ENCODE peak calls at places on chromosome 21, in seven cellular contexts. One of them, this sample, is unnamed.

GRCh38 chr21:14486869-14487268 is 59.2 kb downstream of the SAMSN1 start:
- DNase-seq in activated T-helper 1 cell treated with anti-CD3 and anti-CD28 coated beads, Interleukin-2, amount 50 U/mL, for 16 hours: no peak
- DNase-seq in nephron progenitor cell: no peak
- DNase-seq in stimulated activated effector memory CD8-positive, alpha-beta T cell treated with anti-CD3 and anti-CD28 coated beads, Interleukin-12 subunit alpha, Interleukin-12 subunit beta, amount 100 ng/mL, for 72 hours: no peak
- DNase-seq in CD4-positive, alpha-beta T cell: no peak
- DNase-seq in cardiac septum: no peak
- DNase-seq in NCI-H146: no peak
- DNase-seq in this sample: no peak

GRCh38 chr21:21018841-21019240 is 20.6 kb downstream of the NCAM2 start:
- DNase-seq in stimulated activated effector memory CD8-positive, alpha-beta T cell treated with anti-CD3 and anti-CD28 coated beads, Interleukin-12 subunit alpha, Interleukin-12 subunit beta, amount 100 ng/mL, for 72 hours: no peak
- DNase-seq in cardiac septum: no peak
- DNase-seq in nephron progenitor cell: no peak
- DNase-seq in CD4-positive, alpha-beta T cell: no peak
- DNase-seq in activated T-helper 1 cell treated with anti-CD3 and anti-CD28 coated beads, Interleukin-2, amount 50 U/mL, for 16 hours: no peak
- DNase-seq in NCI-H146: no peak
- DNase-seq in this sample: no peak

GRCh38 chr21:16438761-16439160 is 709.0 kb downstream of the USP25 start:
- DNase-seq in stimulated activated effector memory CD8-positive, alpha-beta T cell treated with anti-CD3 and anti-CD28 coated beads, Interleukin-12 subunit alpha, Interleukin-12 subunit beta, amount 100 ng/mL, for 72 hours: no peak
- DNase-seq in cardiac septum: no peak
- DNase-seq in CD4-positive, alpha-beta T cell: no peak
- DNase-seq in activated T-helper 1 cell treated with anti-CD3 and anti-CD28 coated beads, Interleukin-2, amount 50 U/mL, for 16 hours: no peak
- DNase-seq in NCI-H146: no peak
- DNase-seq in nephron progenitor cell: no peak
- DNase-seq in this sample: no peak

GRCh38 chr21:46006547-46007497 is 25.3 kb downstream of the COL6A1 start:
- DNase-seq in activated T-helper 1 cell treated with anti-CD3 and anti-CD28 coated beads, Interleukin-2, amount 50 U/mL, for 16 hours: no peak
- DNase-seq in CD4-positive, alpha-beta T cell: no peak
- DNase-seq in nephron progenitor cell: peak
- DNase-seq in stimulated activated effector memory CD8-positive, alpha-beta T cell treated with anti-CD3 and anti-CD28 coated beads, Interleukin-12 subunit alpha, Interleukin-12 subunit beta, amount 100 ng/mL, for 72 hours: peak
- DNase-seq in NCI-H146: no peak
- DNase-seq in cardiac septum: no peak
- DNase-seq in this sample: no peak

GRCh38 chr21:43824250-43824882 is 35.0 kb downstream of the RRP1 start:
- DNase-seq in activated T-helper 1 cell treated with anti-CD3 and anti-CD28 coated beads, Interleukin-2, amount 50 U/mL, for 16 hours: no peak
- DNase-seq in stimulated activated effector memory CD8-positive, alpha-beta T cell treated with anti-CD3 and anti-CD28 coated beads, Interleukin-12 subunit alpha, Interleukin-12 subunit beta, amount 100 ng/mL, for 72 hours: no peak
- DNase-seq in CD4-positive, alpha-beta T cell: no peak
- DNase-seq in cardiac septum: no peak
- DNase-seq in nephron progenitor cell: no peak
- DNase-seq in NCI-H146: no peak
- DNase-seq in this sample: no peak

GRCh38 chr21:28832715-28833061 is 160.0 kb downstream of the LTN1 start:
- DNase-seq in cardiac septum: no peak
- DNase-seq in activated T-helper 1 cell treated with anti-CD3 and anti-CD28 coated beads, Interleukin-2, amount 50 U/mL, for 16 hours: no peak
- DNase-seq in CD4-positive, alpha-beta T cell: no peak
- DNase-seq in nephron progenitor cell: no peak
- DNase-seq in NCI-H146: no peak
- DNase-seq in stimulated activated effector memory CD8-positive, alpha-beta T cell treated with anti-CD3 and anti-CD28 coated beads, Interleukin-12 subunit alpha, Interleukin-12 subunit beta, amount 100 ng/mL, for 72 hours: no peak
- DNase-seq in this sample: no peak

GRCh38 chr21:44946254-44947041 is 6.6 kb downstream of the SLX9 start:
- DNase-seq in NCI-H146: no peak
- DNase-seq in CD4-positive, alpha-beta T cell: no peak
- DNase-seq in activated T-helper 1 cell treated with anti-CD3 and anti-CD28 coated beads, Interleukin-2, amount 50 U/mL, for 16 hours: no peak
- DNase-seq in cardiac septum: peak
- DNase-seq in nephron progenitor cell: no peak
- DNase-seq in stimulated activated effector memory CD8-positive, alpha-beta T cell treated with anti-CD3 and anti-CD28 coated beads, Interleukin-12 subunit alpha, Interleukin-12 subunit beta, amount 100 ng/mL, for 72 hours: no peak
- DNase-seq in this sample: no peak

GRCh38 chr21:16589046-16589445 is 859.3 kb downstream of the USP25 start:
- DNase-seq in cardiac septum: no peak
- DNase-seq in stimulated activated effector memory CD8-positive, alpha-beta T cell treated with anti-CD3 and anti-CD28 coated beads, Interleukin-12 subunit alpha, Interleukin-12 subunit beta, amount 100 ng/mL, for 72 hours: no peak
- DNase-seq in nephron progenitor cell: no peak
- DNase-seq in NCI-H146: no peak
- DNase-seq in CD4-positive, alpha-beta T cell: no peak
- DNase-seq in activated T-helper 1 cell treated with anti-CD3 and anti-CD28 coated beads, Interleukin-2, amount 50 U/mL, for 16 hours: no peak
- DNase-seq in this sample: no peak

GRCh38 chr21:39843916-39844315 is 23.3 kb upstream of the PCP4 start:
- DNase-seq in stimulated activated effector memory CD8-positive, alpha-beta T cell treated with anti-CD3 and anti-CD28 coated beads, Interleukin-12 subunit alpha, Interleukin-12 subunit beta, amount 100 ng/mL, for 72 hours: no peak
- DNase-seq in activated T-helper 1 cell treated with anti-CD3 and anti-CD28 coated beads, Interleukin-2, amount 50 U/mL, for 16 hours: no peak
- DNase-seq in CD4-positive, alpha-beta T cell: no peak
- DNase-seq in NCI-H146: no peak
- DNase-seq in nephron progenitor cell: no peak
- DNase-seq in cardiac septum: no peak
- DNase-seq in this sample: no peak

GRCh38 chr21:33478858-33479678 is 706 bp downstream of the TMEM50B start:
- DNase-seq in nephron progenitor cell: peak
- DNase-seq in stimulated activated effector memory CD8-positive, alpha-beta T cell treated with anti-CD3 and anti-CD28 coated beads, Interleukin-12 subunit alpha, Interleukin-12 subunit beta, amount 100 ng/mL, for 72 hours: no peak
- DNase-seq in activated T-helper 1 cell treated with anti-CD3 and anti-CD28 coated beads, Interleukin-2, amount 50 U/mL, for 16 hours: peak
- DNase-seq in NCI-H146: peak
- DNase-seq in CD4-positive, alpha-beta T cell: peak
- DNase-seq in cardiac septum: peak
- DNase-seq in this sample: peak

GRCh38 chr21:42790520-42790919 is 88.8 kb downstream of the WDR4 start:
- DNase-seq in nephron progenitor cell: no peak
- DNase-seq in cardiac septum: no peak
- DNase-seq in CD4-positive, alpha-beta T cell: no peak
- DNase-seq in stimulated activated effector memory CD8-positive, alpha-beta T cell treated with anti-CD3 and anti-CD28 coated beads, Interleukin-12 subunit alpha, Interleukin-12 subunit beta, amount 100 ng/mL, for 72 hours: no peak
- DNase-seq in activated T-helper 1 cell treated with anti-CD3 and anti-CD28 coated beads, Interleukin-2, amount 50 U/mL, for 16 hours: no peak
- DNase-seq in NCI-H146: no peak
- DNase-seq in this sample: no peak

GRCh38 chr21:44487831-44488230 is 32.5 kb downstream of the LRRC3 start:
- DNase-seq in NCI-H146: no peak
- DNase-seq in CD4-positive, alpha-beta T cell: peak
- DNase-seq in activated T-helper 1 cell treated with anti-CD3 and anti-CD28 coated beads, Interleukin-2, amount 50 U/mL, for 16 hours: peak
- DNase-seq in stimulated activated effector memory CD8-positive, alpha-beta T cell treated with anti-CD3 and anti-CD28 coated beads, Interleukin-12 subunit alpha, Interleukin-12 subunit beta, amount 100 ng/mL, for 72 hours: peak
- DNase-seq in cardiac septum: no peak
- DNase-seq in nephron progenitor cell: no peak
- DNase-seq in this sample: peak

GRCh38 chr21:46472246-46472645 is 13.6 kb downstream of the DIP2A start:
- DNase-seq in CD4-positive, alpha-beta T cell: no peak
- DNase-seq in activated T-helper 1 cell treated with anti-CD3 and anti-CD28 coated beads, Interleukin-2, amount 50 U/mL, for 16 hours: no peak
- DNase-seq in cardiac septum: peak
- DNase-seq in nephron progenitor cell: no peak
- DNase-seq in stimulated activated effector memory CD8-positive, alpha-beta T cell treated with anti-CD3 and anti-CD28 coated beads, Interleukin-12 subunit alpha, Interleukin-12 subunit beta, amount 100 ng/mL, for 72 hours: no peak
- DNase-seq in NCI-H146: no peak
- DNase-seq in this sample: no peak

GRCh38 chr21:33414068-33414467 is 10.9 kb downstream of the IFNGR2 start:
- DNase-seq in NCI-H146: no peak
- DNase-seq in cardiac septum: no peak
- DNase-seq in stimulated activated effector memory CD8-positive, alpha-beta T cell treated with anti-CD3 and anti-CD28 coated beads, Interleukin-12 subunit alpha, Interleukin-12 subunit beta, amount 100 ng/mL, for 72 hours: no peak
- DNase-seq in CD4-positive, alpha-beta T cell: no peak
- DNase-seq in nephron progenitor cell: no peak
- DNase-seq in activated T-helper 1 cell treated with anti-CD3 and anti-CD28 coated beads, Interleukin-2, amount 50 U/mL, for 16 hours: no peak
- DNase-seq in this sample: no peak

GRCh38 chr21:20030390-20030789 is 967.8 kb upstream of the NCAM2 start:
- DNase-seq in cardiac septum: no peak
- DNase-seq in stimulated activated effector memory CD8-positive, alpha-beta T cell treated with anti-CD3 and anti-CD28 coated beads, Interleukin-12 subunit alpha, Interleukin-12 subunit beta, amount 100 ng/mL, for 72 hours: no peak
- DNase-seq in CD4-positive, alpha-beta T cell: no peak
- DNase-seq in nephron progenitor cell: no peak
- DNase-seq in activated T-helper 1 cell treated with anti-CD3 and anti-CD28 coated beads, Interleukin-2, amount 50 U/mL, for 16 hours: no peak
- DNase-seq in NCI-H146: no peak
- DNase-seq in this sample: no peak

GRCh38 chr21:36554411-36555157 is 74.7 kb upstream of the CLDN14 start:
- DNase-seq in activated T-helper 1 cell treated with anti-CD3 and anti-CD28 coated beads, Interleukin-2, amount 50 U/mL, for 16 hours: no peak
- DNase-seq in NCI-H146: no peak
- DNase-seq in nephron progenitor cell: no peak
- DNase-seq in cardiac septum: no peak
- DNase-seq in CD4-positive, alpha-beta T cell: no peak
- DNase-seq in stimulated activated effector memory CD8-positive, alpha-beta T cell treated with anti-CD3 and anti-CD28 coated beads, Interleukin-12 subunit alpha, Interleukin-12 subunit beta, amount 100 ng/mL, for 72 hours: no peak
- DNase-seq in this sample: no peak

GRCh38 chr21:34885125-34885524 is 164.0 kb downstream of the RUNX1 start:
- DNase-seq in stimulated activated effector memory CD8-positive, alpha-beta T cell treated with anti-CD3 and anti-CD28 coated beads, Interleukin-12 subunit alpha, Interleukin-12 subunit beta, amount 100 ng/mL, for 72 hours: peak
- DNase-seq in cardiac septum: no peak
- DNase-seq in NCI-H146: no peak
- DNase-seq in CD4-positive, alpha-beta T cell: no peak
- DNase-seq in nephron progenitor cell: no peak
- DNase-seq in activated T-helper 1 cell treated with anti-CD3 and anti-CD28 coated beads, Interleukin-2, amount 50 U/mL, for 16 hours: no peak
- DNase-seq in this sample: no peak

GRCh38 chr21:43318841-43319781 is 107.8 kb downstream of the SIK1 start:
- DNase-seq in activated T-helper 1 cell treated with anti-CD3 and anti-CD28 coated beads, Interleukin-2, amount 50 U/mL, for 16 hours: no peak
- DNase-seq in NCI-H146: no peak
- DNase-seq in cardiac septum: no peak
- DNase-seq in stimulated activated effector memory CD8-positive, alpha-beta T cell treated with anti-CD3 and anti-CD28 coated beads, Interleukin-12 subunit alpha, Interleukin-12 subunit beta, amount 100 ng/mL, for 72 hours: no peak
- DNase-seq in CD4-positive, alpha-beta T cell: no peak
- DNase-seq in nephron progenitor cell: no peak
- DNase-seq in this sample: no peak

GRCh38 chr21:43299441-43300277 is 127.3 kb downstream of the SIK1 start:
- DNase-seq in stimulated activated effector memory CD8-positive, alpha-beta T cell treated with anti-CD3 and anti-CD28 coated beads, Interleukin-12 subunit alpha, Interleukin-12 subunit beta, amount 100 ng/mL, for 72 hours: no peak
- DNase-seq in NCI-H146: no peak
- DNase-seq in nephron progenitor cell: no peak
- DNase-seq in cardiac septum: peak
- DNase-seq in CD4-positive, alpha-beta T cell: no peak
- DNase-seq in activated T-helper 1 cell treated with anti-CD3 and anti-CD28 coated beads, Interleukin-2, amount 50 U/mL, for 16 hours: no peak
- DNase-seq in this sample: no peak

GRCh38 chr21:26443291-26443690 is 129.8 kb downstream of the CYYR1 start:
- DNase-seq in cardiac septum: no peak
- DNase-seq in NCI-H146: no peak
- DNase-seq in nephron progenitor cell: no peak
- DNase-seq in stimulated activated effector memory CD8-positive, alpha-beta T cell treated with anti-CD3 and anti-CD28 coated beads, Interleukin-12 subunit alpha, Interleukin-12 subunit beta, amount 100 ng/mL, for 72 hours: no peak
- DNase-seq in activated T-helper 1 cell treated with anti-CD3 and anti-CD28 coated beads, Interleukin-2, amount 50 U/mL, for 16 hours: no peak
- DNase-seq in CD4-positive, alpha-beta T cell: no peak
- DNase-seq in this sample: no peak

GRCh38 chr21:42214081-42214750 is 4.7 kb upstream of the ABCG1 start:
- DNase-seq in activated T-helper 1 cell treated with anti-CD3 and anti-CD28 coated beads, Interleukin-2, amount 50 U/mL, for 16 hours: no peak
- DNase-seq in NCI-H146: no peak
- DNase-seq in CD4-positive, alpha-beta T cell: no peak
- DNase-seq in cardiac septum: peak
- DNase-seq in stimulated activated effector memory CD8-positive, alpha-beta T cell treated with anti-CD3 and anti-CD28 coated beads, Interleukin-12 subunit alpha, Interleukin-12 subunit beta, amount 100 ng/mL, for 72 hours: no peak
- DNase-seq in nephron progenitor cell: no peak
- DNase-seq in this sample: no peak

GRCh38 chr21:18334066-18334465 is 69.5 kb downstream of the TMPRSS15 start:
- DNase-seq in stimulated activated effector memory CD8-positive, alpha-beta T cell treated with anti-CD3 and anti-CD28 coated beads, Interleukin-12 subunit alpha, Interleukin-12 subunit beta, amount 100 ng/mL, for 72 hours: no peak
- DNase-seq in NCI-H146: no peak
- DNase-seq in CD4-positive, alpha-beta T cell: no peak
- DNase-seq in cardiac septum: no peak
- DNase-seq in nephron progenitor cell: no peak
- DNase-seq in activated T-helper 1 cell treated with anti-CD3 and anti-CD28 coated beads, Interleukin-2, amount 50 U/mL, for 16 hours: no peak
- DNase-seq in this sample: no peak

GRCh38 chr21:29390778-29391177 is 92.1 kb downstream of the BACH1 start:
- DNase-seq in NCI-H146: no peak
- DNase-seq in activated T-helper 1 cell treated with anti-CD3 and anti-CD28 coated beads, Interleukin-2, amount 50 U/mL, for 16 hours: no peak
- DNase-seq in stimulated activated effector memory CD8-positive, alpha-beta T cell treated with anti-CD3 and anti-CD28 coated beads, Interleukin-12 subunit alpha, Interleukin-12 subunit beta, amount 100 ng/mL, for 72 hours: no peak
- DNase-seq in cardiac septum: no peak
- DNase-seq in nephron progenitor cell: no peak
- DNase-seq in CD4-positive, alpha-beta T cell: no peak
- DNase-seq in this sample: no peak

GRCh38 chr21:43979654-43980053 is 32.5 kb upstream of the TRAPPC10 start:
- DNase-seq in stimulated activated effector memory CD8-positive, alpha-beta T cell treated with anti-CD3 and anti-CD28 coated beads, Interleukin-12 subunit alpha, Interleukin-12 subunit beta, amount 100 ng/mL, for 72 hours: no peak
- DNase-seq in nephron progenitor cell: no peak
- DNase-seq in cardiac septum: no peak
- DNase-seq in activated T-helper 1 cell treated with anti-CD3 and anti-CD28 coated beads, Interleukin-2, amount 50 U/mL, for 16 hours: no peak
- DNase-seq in CD4-positive, alpha-beta T cell: no peak
- DNase-seq in NCI-H146: no peak
- DNase-seq in this sample: no peak

GRCh38 chr21:42111470-42111743 is 40.3 kb downstream of the UMODL1 start:
- DNase-seq in cardiac septum: no peak
- DNase-seq in activated T-helper 1 cell treated with anti-CD3 and anti-CD28 coated beads, Interleukin-2, amount 50 U/mL, for 16 hours: no peak
- DNase-seq in CD4-positive, alpha-beta T cell: no peak
- DNase-seq in stimulated activated effector memory CD8-positive, alpha-beta T cell treated with anti-CD3 and anti-CD28 coated beads, Interleukin-12 subunit alpha, Interleukin-12 subunit beta, amount 100 ng/mL, for 72 hours: no peak
- DNase-seq in NCI-H146: no peak
- DNase-seq in nephron progenitor cell: no peak
- DNase-seq in this sample: no peak

GRCh38 chr21:27476696-27477095 is 509.8 kb upstream of the ADAMTS5 start:
- DNase-seq in activated T-helper 1 cell treated with anti-CD3 and anti-CD28 coated beads, Interleukin-2, amount 50 U/mL, for 16 hours: no peak
- DNase-seq in nephron progenitor cell: no peak
- DNase-seq in cardiac septum: no peak
- DNase-seq in NCI-H146: no peak
- DNase-seq in stimulated activated effector memory CD8-positive, alpha-beta T cell treated with anti-CD3 and anti-CD28 coated beads, Interleukin-12 subunit alpha, Interleukin-12 subunit beta, amount 100 ng/mL, for 72 hours: no peak
- DNase-seq in CD4-positive, alpha-beta T cell: no peak
- DNase-seq in this sample: no peak

GRCh38 chr21:46599251-46599572 is 5.7 kb downstream of the S100B start:
- DNase-seq in cardiac septum: no peak
- DNase-seq in stimulated activated effector memory CD8-positive, alpha-beta T cell treated with anti-CD3 and anti-CD28 coated beads, Interleukin-12 subunit alpha, Interleukin-12 subunit beta, amount 100 ng/mL, for 72 hours: no peak
- DNase-seq in NCI-H146: no peak
- DNase-seq in CD4-positive, alpha-beta T cell: no peak
- DNase-seq in nephron progenitor cell: no peak
- DNase-seq in activated T-helper 1 cell treated with anti-CD3 and anti-CD28 coated beads, Interleukin-2, amount 50 U/mL, for 16 hours: no peak
- DNase-seq in this sample: no peak

GRCh38 chr21:23402929-23403520 is 2204.3 kb downstream of the MRPL39 start:
- DNase-seq in cardiac septum: no peak
- DNase-seq in nephron progenitor cell: no peak
- DNase-seq in stimulated activated effector memory CD8-positive, alpha-beta T cell treated with anti-CD3 and anti-CD28 coated beads, Interleukin-12 subunit alpha, Interleukin-12 subunit beta, amount 100 ng/mL, for 72 hours: no peak
- DNase-seq in activated T-helper 1 cell treated with anti-CD3 and anti-CD28 coated beads, Interleukin-2, amount 50 U/mL, for 16 hours: no peak
- DNase-seq in NCI-H146: peak
- DNase-seq in CD4-positive, alpha-beta T cell: no peak
- DNase-seq in this sample: no peak

GRCh38 chr21:42381347-42381984 is 14.4 kb downstream of the TMPRSS3 start:
- DNase-seq in nephron progenitor cell: no peak
- DNase-seq in activated T-helper 1 cell treated with anti-CD3 and anti-CD28 coated beads, Interleukin-2, amount 50 U/mL, for 16 hours: peak
- DNase-seq in cardiac septum: no peak
- DNase-seq in CD4-positive, alpha-beta T cell: peak
- DNase-seq in stimulated activated effector memory CD8-positive, alpha-beta T cell treated with anti-CD3 and anti-CD28 coated beads, Interleukin-12 subunit alpha, Interleukin-12 subunit beta, amount 100 ng/mL, for 72 hours: peak
- DNase-seq in NCI-H146: peak
- DNase-seq in this sample: peak

GRCh38 chr21:38804617-38805281 is 980 bp upstream of the ETS2 start:
- DNase-seq in stimulated activated effector memory CD8-positive, alpha-beta T cell treated with anti-CD3 and anti-CD28 coated beads, Interleukin-12 subunit alpha, Interleukin-12 subunit beta, amount 100 ng/mL, for 72 hours: peak
- DNase-seq in NCI-H146: no peak
- DNase-seq in activated T-helper 1 cell treated with anti-CD3 and anti-CD28 coated beads, Interleukin-2, amount 50 U/mL, for 16 hours: no peak
- DNase-seq in cardiac septum: peak
- DNase-seq in CD4-positive, alpha-beta T cell: no peak
- DNase-seq in nephron progenitor cell: peak
- DNase-seq in this sample: no peak

GRCh38 chr21:36698160-36699025 is 522 bp upstream of the SIM2 start:
- DNase-seq in NCI-H146: peak
- DNase-seq in stimulated activated effector memory CD8-positive, alpha-beta T cell treated with anti-CD3 and anti-CD28 coated beads, Interleukin-12 subunit alpha, Interleukin-12 subunit beta, amount 100 ng/mL, for 72 hours: peak
- DNase-seq in CD4-positive, alpha-beta T cell: no peak
- DNase-seq in nephron progenitor cell: peak
- DNase-seq in activated T-helper 1 cell treated with anti-CD3 and anti-CD28 coated beads, Interleukin-2, amount 50 U/mL, for 16 hours: no peak
- DNase-seq in cardiac septum: no peak
- DNase-seq in this sample: no peak

GRCh38 chr21:29238967-29239289 is 59.8 kb upstream of the BACH1 start:
- DNase-seq in cardiac septum: no peak
- DNase-seq in activated T-helper 1 cell treated with anti-CD3 and anti-CD28 coated beads, Interleukin-2, amount 50 U/mL, for 16 hours: no peak
- DNase-seq in NCI-H146: no peak
- DNase-seq in CD4-positive, alpha-beta T cell: no peak
- DNase-seq in stimulated activated effector memory CD8-positive, alpha-beta T cell treated with anti-CD3 and anti-CD28 coated beads, Interleukin-12 subunit alpha, Interleukin-12 subunit beta, amount 100 ng/mL, for 72 hours: no peak
- DNase-seq in nephron progenitor cell: no peak
- DNase-seq in this sample: no peak

GRCh38 chr21:38875694-38876492 is 70.2 kb downstream of the ETS2 start:
- DNase-seq in NCI-H146: no peak
- DNase-seq in cardiac septum: no peak
- DNase-seq in nephron progenitor cell: no peak
- DNase-seq in activated T-helper 1 cell treated with anti-CD3 and anti-CD28 coated beads, Interleukin-2, amount 50 U/mL, for 16 hours: no peak
- DNase-seq in stimulated activated effector memory CD8-positive, alpha-beta T cell treated with anti-CD3 and anti-CD28 coated beads, Interleukin-12 subunit alpha, Interleukin-12 subunit beta, amount 100 ng/mL, for 72 hours: no peak
- DNase-seq in CD4-positive, alpha-beta T cell: no peak
- DNase-seq in this sample: no peak